ENCODE peak calls at places on chromosomes 5 and 9, in ten cellular contexts. O, Y, L, Q, V, Z, G, H, B and M are unnamed samples.

GRCh38 chr5:146027746-146028145 is 77.6 kb downstream of the PLAC8L1 start:
- DNase-seq in L (no peak), B (no peak), Y (no peak), V (peak), G (no peak), Q (no peak), O (peak), Z (no peak), H (no peak), M (no peak)

GRCh38 chr9:22160235-22160634 is 151.1 kb upstream of the CDKN2B start:
- DNase-seq in H (no peak), L (no peak), Q (peak), G (no peak), Y (no peak), O (peak), B (no peak), V (no peak), Z (no peak), M (no peak)

GRCh38 chr5:16364906-16365305 is 100.7 kb downstream of the ZNF622 start:
- DNase-seq in L (no peak), B (no peak), V (no peak), G (no peak), Y (no peak), Z (no peak), O (no peak), H (no peak), Q (no peak), M (no peak)

GRCh38 chr9:113476511-113476916 is 13.0 kb downstream of the RGS3 start:
- DNase-seq in H (no peak), Z (no peak), Q (no peak), B (no peak), Y (no peak), O (no peak), V (no peak), L (no peak), G (no peak), M (no peak)

GRCh38 chr5:132468665-132469379 is 21.8 kb downstream of the IRF1 start:
- DNase-seq in Z (no peak), G (no peak), O (no peak), Q (no peak), Y (no peak), B (no peak), L (no peak), V (no peak), H (no peak), M (no peak)

GRCh38 chr9:89814340-89815040 is 209.7 kb downstream of the GADD45G start:
- DNase-seq in V (peak), Y (no peak), H (no peak), B (no peak), G (no peak), O (peak), Q (peak), Z (peak), L (peak), M (peak)

GRCh38 chr5:137466888-137467287 is 32.2 kb downstream of the SPOCK1 start:
- DNase-seq in B (no peak), G (no peak), H (peak), Y (no peak), O (peak), L (no peak), V (no peak), Q (no peak), Z (no peak), M (no peak)

GRCh38 chr5:167710444-167711025 is 580.9 kb upstream of the WWC1 start:
- DNase-seq in G (no peak), B (no peak), H (no peak), V (no peak), Y (no peak), Z (no peak), O (no peak), L (no peak), Q (peak), M (no peak)

GRCh38 chr9:21527579-21527978 is 45.5 kb upstream of the IFNE start:
- DNase-seq in B (no peak), G (no peak), Y (no peak), O (no peak), H (no peak), V (no peak), Q (no peak), L (no peak), Z (no peak), M (no peak)

GRCh38 chr9:88310310-88310980 is 77.8 kb upstream of the SPIN1 start:
- DNase-seq in V (peak), G (no peak), O (no peak), H (no peak), B (no peak), L (peak), Z (no peak), Q (no peak), Y (no peak), M (no peak)

GRCh38 chr5:83721878-83722779 is 1.5 kb upstream of the HAPLN1 start:
- DNase-seq in Q (peak), L (peak), V (peak), H (peak), G (no peak), Z (peak), O (peak), Y (peak), B (no peak), M (peak)

GRCh38 chr9:91954841-91955471 is 4.9 kb upstream of the ROR2 start:
- DNase-seq in O (peak), V (peak), Y (peak), Q (peak), G (no peak), B (peak), L (peak), Z (peak), H (no peak), M (peak)

GRCh38 chr5:31561936-31562335 is 29.8 kb downstream of the C5orf22 start:
- DNase-seq in Q (peak), H (no peak), Y (no peak), B (peak), O (no peak), Z (no peak), L (no peak), G (no peak), V (no peak), M (no peak)

GRCh38 chr5:16489322-16489791 is 23.8 kb upstream of the ZNF622 start:
- DNase-seq in L (peak), G (no peak), Z (no peak), B (no peak), O (peak), H (peak), Y (peak), V (peak), Q (peak), M (no peak)

GRCh38 chr5:963310-963672 is 45.3 kb upstream of the NKD2 start:
- DNase-seq in G (no peak), H (no peak), B (no peak), L (no peak), Q (no peak), O (no peak), V (no peak), Y (no peak), Z (no peak), M (no peak)

GRCh38 chr9:91092214-91092613 is 269.5 kb downstream of the AUH start:
- DNase-seq in V (no peak), L (no peak), Y (no peak), H (no peak), O (no peak), B (no peak), G (no peak), Q (no peak), Z (no peak), M (no peak)

GRCh38 chr9:69748304-69748703 is 11.5 kb downstream of the PTAR1 start:
- DNase-seq in G (no peak), B (no peak), Z (no peak), V (no peak), H (no peak), L (no peak), Y (no peak), O (no peak), Q (no peak), M (no peak)

GRCh38 chr5:90888511-90889324 is 330.1 kb downstream of the ADGRV1 start:
- DNase-seq in H (no peak), Q (no peak), B (no peak), Z (no peak), V (peak), Y (no peak), O (peak), G (no peak), L (no peak), M (no peak)

GRCh38 chr5:8907168-8907868 is 638.6 kb downstream of the SEMA5A start:
- DNase-seq in G (no peak), V (no peak), H (no peak), Q (peak), B (peak), O (peak), L (no peak), Y (no peak), Z (no peak), M (no peak)

GRCh38 chr5:122120957-122121356 is 8.4 kb upstream of the ZNF474 start:
- DNase-seq in B (no peak), Y (no peak), Q (peak), G (no peak), V (no peak), H (no peak), O (peak), Z (no peak), L (no peak), M (no peak)

GRCh38 chr5:71475788-71476384 is 20.4 kb downstream of the BDP1 start:
- DNase-seq in Z (no peak), O (peak), L (peak), G (no peak), Y (peak), Q (peak), H (peak), V (peak), B (no peak), M (no peak)

GRCh38 chr9:78680196-78680595 is 383.3 kb downstream of the PSAT1 start:
- DNase-seq in Y (no peak), Q (no peak), H (no peak), V (no peak), B (no peak), O (no peak), Z (no peak), L (no peak), G (no peak), M (no peak)